ENCODE peak calls at places on chromosomes 5 and 9, in six cellular contexts. One of them, this sample, is unnamed.
A peak's percentile ranks its signal among the peaks of the same experiment; 100 is the strongest.

GRCh38 chr5:149493316-149493715 is 57.9 kb downstream of the CSNK1A1 start:
- DNase-seq in PC-3: peak; percentile 81
- DNase-seq in neuronal stem cell: no peak
- DNase-seq in HCT116: no peak
- DNase-seq in adipocyte: no peak
- DNase-seq in GM23248: no peak
- DNase-seq in this sample: no peak

GRCh38 chr5:125134216-125135081 is 388.0 kb upstream of the ZNF608 start:
- DNase-seq in PC-3: peak; percentile 35
- DNase-seq in neuronal stem cell: peak; percentile 17
- DNase-seq in HCT116: peak; percentile 15
- DNase-seq in adipocyte: peak; percentile 78
- DNase-seq in GM23248: peak; percentile 84
- DNase-seq in this sample: no peak

GRCh38 chr9:122302541-122302940 is 37.9 kb downstream of the MRRF start:
- DNase-seq in PC-3: no peak
- DNase-seq in neuronal stem cell: no peak
- DNase-seq in HCT116: no peak
- DNase-seq in adipocyte: no peak
- DNase-seq in GM23248: no peak
- DNase-seq in this sample: peak; percentile 0

GRCh38 chr9:20603524-20604268 is 18.6 kb downstream of the MLLT3 start:
- DNase-seq in PC-3: no peak
- DNase-seq in neuronal stem cell: peak; percentile 27
- DNase-seq in HCT116: no peak
- DNase-seq in adipocyte: peak; percentile 76
- DNase-seq in GM23248: peak; percentile 45
- DNase-seq in this sample: peak; percentile 79

GRCh38 chr5:133344266-133344665 is 268.1 kb downstream of the FSTL4 start:
- DNase-seq in PC-3: no peak
- DNase-seq in neuronal stem cell: no peak
- DNase-seq in HCT116: no peak
- DNase-seq in adipocyte: no peak
- DNase-seq in GM23248: no peak
- DNase-seq in this sample: no peak

GRCh38 chr9:84670801-84671153 is 1.2 kb downstream of the NTRK2 start:
- DNase-seq in PC-3: no peak
- DNase-seq in neuronal stem cell: no peak
- DNase-seq in HCT116: no peak
- DNase-seq in adipocyte: no peak
- DNase-seq in GM23248: no peak
- DNase-seq in this sample: no peak

GRCh38 chr5:76524872-76525271 is 98.3 kb downstream of the F2RL2 start:
- DNase-seq in PC-3: no peak
- DNase-seq in neuronal stem cell: no peak
- DNase-seq in HCT116: no peak
- DNase-seq in adipocyte: no peak
- DNase-seq in GM23248: no peak
- DNase-seq in this sample: peak; percentile 99

GRCh38 chr5:156913719-156914370 is 49.2 kb downstream of the TIMD4 start:
- DNase-seq in PC-3: no peak
- DNase-seq in neuronal stem cell: no peak
- DNase-seq in HCT116: no peak
- DNase-seq in adipocyte: no peak
- DNase-seq in GM23248: no peak
- DNase-seq in this sample: no peak

GRCh38 chr9:72753261-72753893 is 199.5 kb downstream of the ALDH1A1 start:
- DNase-seq in PC-3: peak; percentile 4
- DNase-seq in neuronal stem cell: no peak
- DNase-seq in HCT116: no peak
- DNase-seq in adipocyte: peak; percentile 71
- DNase-seq in GM23248: peak; percentile 47
- DNase-seq in this sample: no peak

GRCh38 chr5:107669543-107670027 is 1.2 kb downstream of the EFNA5 start:
- DNase-seq in PC-3: peak; percentile 43
- DNase-seq in neuronal stem cell: no peak
- DNase-seq in HCT116: no peak
- DNase-seq in adipocyte: peak; percentile 66
- DNase-seq in GM23248: peak; percentile 36
- DNase-seq in this sample: no peak

GRCh38 chr9:95003694-95004451 is 277.4 kb downstream of the AOPEP start:
- DNase-seq in PC-3: peak; percentile 51
- DNase-seq in neuronal stem cell: no peak
- DNase-seq in HCT116: no peak
- DNase-seq in adipocyte: peak; percentile 81
- DNase-seq in GM23248: peak; percentile 83
- DNase-seq in this sample: no peak

GRCh38 chr9:94999832-95000231 is 273.3 kb downstream of the AOPEP start:
- DNase-seq in PC-3: no peak
- DNase-seq in neuronal stem cell: no peak
- DNase-seq in HCT116: no peak
- DNase-seq in adipocyte: no peak
- DNase-seq in GM23248: no peak
- DNase-seq in this sample: no peak

GRCh38 chr9:94997727-94998126 is 271.2 kb downstream of the AOPEP start:
- DNase-seq in PC-3: no peak
- DNase-seq in neuronal stem cell: no peak
- DNase-seq in HCT116: no peak
- DNase-seq in adipocyte: no peak
- DNase-seq in GM23248: no peak
- DNase-seq in this sample: no peak

GRCh38 chr9:95001720-95002119 is 275.2 kb downstream of the AOPEP start:
- DNase-seq in PC-3: no peak
- DNase-seq in neuronal stem cell: no peak
- DNase-seq in HCT116: no peak
- DNase-seq in adipocyte: no peak
- DNase-seq in GM23248: no peak
- DNase-seq in this sample: no peak

DNA sequence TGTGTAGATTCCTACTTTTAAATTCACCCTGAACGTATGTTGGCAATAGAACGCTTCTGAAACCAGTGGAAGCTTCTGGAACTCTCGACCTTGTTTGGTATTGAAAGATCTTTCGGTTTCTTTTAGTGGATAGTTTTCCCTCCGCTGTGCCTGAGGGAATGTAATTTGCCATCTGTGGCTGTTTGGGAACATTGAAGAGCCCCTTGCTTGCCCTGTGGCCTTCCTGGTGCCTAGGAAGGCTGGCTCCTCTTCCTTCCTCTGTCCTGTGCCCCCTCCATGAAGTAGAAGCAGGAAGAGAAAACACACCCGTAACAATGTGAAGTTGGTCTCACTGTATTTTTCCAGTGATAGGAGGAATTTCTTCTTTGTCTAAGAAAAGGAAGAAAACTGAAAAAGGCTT is 274.3 kb downstream of the AOPEP start:
- DNase-seq in PC-3: no peak
- DNase-seq in neuronal stem cell: no peak
- DNase-seq in HCT116: no peak
- DNase-seq in adipocyte: no peak
- DNase-seq in GM23248: no peak
- DNase-seq in this sample: no peak
- H3K4me3 ChIP-seq in PC-3: no peak overlapping the region
- H3K4me3 ChIP-seq in neuronal stem cell: no peak overlapping the region
- H3K4me3 ChIP-seq in HCT116: no peak overlapping the region
- H3K4me3 ChIP-seq in adipocyte: no peak overlapping the region
- H3K4me3 ChIP-seq in GM23248: no peak overlapping the region
- H3K4me3 ChIP-seq in this sample: no peak overlapping the region

GRCh38 chr5:181173420-181174342 is 26.3 kb downstream of the OR2V2 start:
- DNase-seq in PC-3: peak; percentile 80
- DNase-seq in neuronal stem cell: no peak
- DNase-seq in HCT116: peak; percentile 86
- DNase-seq in adipocyte: no peak
- DNase-seq in GM23248: peak; percentile 34
- DNase-seq in this sample: no peak
- H3K9ac ChIP-seq in PC-3: peak overlapping the region; percentile 42
- H3K9ac ChIP-seq in neuronal stem cell: no peak overlapping the region
- H3K9ac ChIP-seq in HCT116: peak overlapping the region; percentile 64
- H3K9ac ChIP-seq in adipocyte: no peak overlapping the region
- H3K9ac ChIP-seq in GM23248: no peak overlapping the region
- H3K9ac ChIP-seq in this sample: peak overlapping the region; percentile 64

GRCh38 chr9:125511780-125512179 is 195.2 kb downstream of the MAPKAP1 start:
- DNase-seq in PC-3: peak; percentile 80
- DNase-seq in neuronal stem cell: no peak
- DNase-seq in HCT116: no peak
- DNase-seq in adipocyte: no peak
- DNase-seq in GM23248: no peak
- DNase-seq in this sample: peak; percentile 48
- H3K4me3 ChIP-seq in PC-3: peak overlapping the region; percentile 47
- H3K4me3 ChIP-seq in neuronal stem cell: no peak overlapping the region
- H3K4me3 ChIP-seq in HCT116: no peak overlapping the region
- H3K4me3 ChIP-seq in adipocyte: no peak overlapping the region
- H3K4me3 ChIP-seq in GM23248: no peak overlapping the region
- H3K4me3 ChIP-seq in this sample: peak overlapping the region; percentile 47

DNA sequence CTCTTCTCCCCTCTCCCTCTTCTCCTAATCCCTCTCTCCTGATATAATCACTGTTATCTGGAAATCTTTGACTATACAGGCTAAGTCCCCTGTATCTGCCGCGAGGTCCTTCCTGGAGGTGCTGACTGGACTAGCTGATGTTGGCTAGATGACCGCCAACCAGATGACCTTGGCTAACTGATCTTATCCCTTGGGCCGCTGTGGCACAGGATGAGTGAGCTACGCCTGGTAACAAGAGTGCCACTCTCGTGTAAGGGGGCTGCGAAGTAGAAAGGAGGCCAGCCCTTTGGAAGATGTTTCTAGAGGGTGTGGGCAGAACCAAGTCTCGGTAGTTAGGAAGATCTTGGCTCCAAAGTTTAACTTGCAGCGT is 345 bp upstream of the PRRC1 start:
- DNase-seq in PC-3: no peak
- DNase-seq in neuronal stem cell: no peak
- DNase-seq in HCT116: no peak
- DNase-seq in adipocyte: no peak
- DNase-seq in GM23248: no peak
- DNase-seq in this sample: no peak
- H3K9ac ChIP-seq in PC-3: peak overlapping the region; percentile 41
- H3K9ac ChIP-seq in neuronal stem cell: peak overlapping the region; percentile 78
- H3K9ac ChIP-seq in HCT116: no peak overlapping the region
- H3K9ac ChIP-seq in adipocyte: peak overlapping the region; percentile 67
- H3K9ac ChIP-seq in GM23248: peak overlapping the region; percentile 99
- H3K9ac ChIP-seq in this sample: no peak overlapping the region

GRCh38 chr5:88659529-88660325 is 223.3 kb downstream of the MEF2C start:
- DNase-seq in PC-3: no peak
- DNase-seq in neuronal stem cell: peak; percentile 59
- DNase-seq in HCT116: no peak
- DNase-seq in adipocyte: no peak
- DNase-seq in GM23248: no peak
- DNase-seq in this sample: no peak
- H3K4me3 ChIP-seq in PC-3: no peak overlapping the region
- H3K4me3 ChIP-seq in neuronal stem cell: no peak overlapping the region
- H3K4me3 ChIP-seq in HCT116: no peak overlapping the region
- H3K4me3 ChIP-seq in adipocyte: no peak overlapping the region
- H3K4me3 ChIP-seq in GM23248: no peak overlapping the region
- H3K4me3 ChIP-seq in this sample: no peak overlapping the region